ENCODE peak calls at places on chromosomes 6 and 20, in six cellular contexts. V is activated T-cell treated with anti-CD3 and anti-CD28 coated beads for 24 hours, N is left cardiac atrium, J is endothelial cell, Z is NCI-H1436 treated with DMSO at 0.1 percent for 48 hours, W is cardiac septum. R is an unnamed sample.

GRCh38 chr6:15876406-15876805 is 213.6 kb upstream of the DTNBP1 start:
- DNase-seq in W (no peak), V (no peak), Z (no peak), N (no peak), J (no peak), R (no peak)

GRCh38 chr6:106562001-106562400 is 67.3 kb downstream of the RTN4IP1 start:
- DNase-seq in N (no peak), J (no peak), V (no peak), Z (no peak), W (no peak), R (peak; percentile 9)

GRCh38 chr6:33070909-33071308 is 2.5 kb downstream of the HLA-DPA1 start:
- DNase-seq in Z (no peak), J (no peak), N (no peak), W (no peak), V (no peak), R (no peak)

GRCh38 chr20:18805881-18806280 is 7.7 kb upstream of the SCP2D1 start:
- DNase-seq in J (no peak), N (no peak), Z (no peak), V (no peak), W (no peak), R (no peak)

GRCh38 chr20:62816031-62816878 is 595 bp upstream of the COL9A3 start:
- DNase-seq in V (no peak), J (no peak), N (no peak), Z (no peak), W (no peak), R (no peak)

GRCh38 chr6:69105288-69105687 is 470.2 kb downstream of the ADGRB3 start:
- DNase-seq in Z (no peak), J (no peak), N (no peak), W (no peak), V (no peak), R (no peak)

GRCh38 chr20:3165473-3166337 is 6.0 kb upstream of the FASTKD5 start:
- DNase-seq in Z (no peak), J (no peak), W (no peak), N (peak; percentile 70), V (no peak), R (no peak)

GRCh38 chr6:48615041-48615440 is 504.0 kb upstream of the PTCHD4 start:
- DNase-seq in N (no peak), W (no peak), Z (no peak), J (no peak), V (no peak), R (no peak)

GRCh38 chr6:36639171-36639808 is 39.2 kb upstream of the CDKN1A start:
- DNase-seq in V (no peak), N (no peak), Z (no peak), W (no peak), J (no peak), R (no peak)

GRCh38 chr20:19653328-19653727 is 104.7 kb upstream of the RIN2 start:
- DNase-seq in N (no peak), J (no peak), V (no peak), W (no peak), Z (no peak), R (no peak)